ENCODE peak calls at places on chromosomes 7 and 10, in seven cellular contexts. M, U, B, C, D, Z and V are unnamed samples.

GRCh38 chr10:124568858-124569622 is 107.4 kb downstream of the LHPP start:
- DNase-seq in M (no peak), U (no peak), B (no peak), C (no peak), D (no peak), Z (no peak), V (peak)

GRCh38 chr7:151131622-151132293 is 35.7 kb downstream of the GBX1 start:
- DNase-seq in M (no peak), U (no peak), B (no peak), C (no peak), D (no peak), Z (no peak), V (no peak)

GRCh38 chr10:33410096-33410859 is 75.8 kb upstream of the NRP1 start:
- DNase-seq in M (peak), U (no peak), B (no peak), C (no peak), D (no peak), Z (no peak), V (no peak)

GRCh38 chr10:72275351-72276012 is 1.8 kb downstream of the DDIT4 start:
- DNase-seq in M (peak), U (no peak), B (no peak), C (no peak), D (no peak), Z (no peak), V (no peak)

GRCh38 chr7:52009195-52009594 is 692.6 kb upstream of the COBL start:
- DNase-seq in M (no peak), U (no peak), B (no peak), C (peak), D (no peak), Z (no peak), V (no peak)

GRCh38 chr10:70164179-70164578 is 6.1 kb downstream of the SAR1A start:
- DNase-seq in M (no peak), U (no peak), B (no peak), C (no peak), D (no peak), Z (no peak), V (no peak)

GRCh38 chr10:86390337-86391120 is 23.9 kb upstream of the GRID1 start:
- DNase-seq in M (no peak), U (no peak), B (no peak), C (no peak), D (no peak), Z (no peak), V (peak)

GRCh38 chr7:34281260-34281659 is 375.9 kb downstream of the BMPER start:
- DNase-seq in M (no peak), U (peak), B (no peak), C (no peak), D (no peak), Z (no peak), V (no peak)

GRCh38 chr7:121634356-121634755 is 238.2 kb upstream of the FAM3C start:
- DNase-seq in M (no peak), U (peak), B (no peak), C (no peak), D (no peak), Z (no peak), V (no peak)

GRCh38 chr7:27863866-27864265 is 123.9 kb downstream of the TAX1BP1 start:
- DNase-seq in M (peak), U (peak), B (peak), C (no peak), D (no peak), Z (no peak), V (peak)

GRCh38 chr10:100327007-100327700 is 2.9 kb downstream of the PKD2L1 start:
- DNase-seq in M (peak), U (no peak), B (no peak), C (no peak), D (no peak), Z (no peak), V (no peak)

GRCh38 chr7:134421998-134422397 is 36.9 kb downstream of the AKR1B1 start:
- DNase-seq in M (no peak), U (peak), B (no peak), C (no peak), D (no peak), Z (no peak), V (no peak)

GRCh38 chr7:39659356-39660013 is 36.1 kb downstream of the RALA start:
- DNase-seq in M (peak), U (no peak), B (no peak), C (no peak), D (no peak), Z (no peak), V (no peak)

GRCh38 chr7:125253454-125254182 is 324.0 kb upstream of the POT1 start:
- DNase-seq in M (no peak), U (no peak), B (no peak), C (peak), D (no peak), Z (no peak), V (peak)

GRCh38 chr10:80408198-80409085 is at the start of gene PRXL2A:
- DNase-seq in M (no peak), U (peak), B (peak), C (peak), D (peak), Z (peak), V (peak)

GRCh38 chr10:91349381-91349780 is 60.8 kb upstream of the HECTD2 start:
- DNase-seq in M (peak), U (peak), B (no peak), C (peak), D (no peak), Z (no peak), V (peak)

GRCh38 chr10:72831696-72832355 is 61.7 kb upstream of the OIT3 start:
- DNase-seq in M (peak), U (no peak), B (no peak), C (no peak), D (no peak), Z (no peak), V (peak)

GRCh38 chr10:26448706-26449435 is 10.7 kb downstream of the APBB1IP start:
- DNase-seq in M (no peak), U (no peak), B (no peak), C (no peak), D (no peak), Z (no peak), V (no peak)

GRCh38 chr7:73906874-73907273 is 45.9 kb downstream of the TMEM270 start:
- DNase-seq in M (no peak), U (no peak), B (no peak), C (no peak), D (no peak), Z (no peak), V (no peak)

GRCh38 chr7:107396081-107396480 is 73.8 kb upstream of the GPR22 start:
- DNase-seq in M (no peak), U (no peak), B (no peak), C (no peak), D (no peak), Z (no peak), V (no peak)

GRCh38 chr7:107396990-107397389 is 72.9 kb upstream of the GPR22 start:
- DNase-seq in M (no peak), U (no peak), B (no peak), C (no peak), D (no peak), Z (no peak), V (peak)

GRCh38 chr7:107394301-107394700 is 75.6 kb upstream of the GPR22 start:
- DNase-seq in M (no peak), U (no peak), B (no peak), C (peak), D (no peak), Z (no peak), V (no peak)

GRCh38 chr7:107394831-107395230 is 75.0 kb upstream of the GPR22 start:
- DNase-seq in M (peak), U (no peak), B (no peak), C (peak), D (no peak), Z (no peak), V (peak)

DNA sequence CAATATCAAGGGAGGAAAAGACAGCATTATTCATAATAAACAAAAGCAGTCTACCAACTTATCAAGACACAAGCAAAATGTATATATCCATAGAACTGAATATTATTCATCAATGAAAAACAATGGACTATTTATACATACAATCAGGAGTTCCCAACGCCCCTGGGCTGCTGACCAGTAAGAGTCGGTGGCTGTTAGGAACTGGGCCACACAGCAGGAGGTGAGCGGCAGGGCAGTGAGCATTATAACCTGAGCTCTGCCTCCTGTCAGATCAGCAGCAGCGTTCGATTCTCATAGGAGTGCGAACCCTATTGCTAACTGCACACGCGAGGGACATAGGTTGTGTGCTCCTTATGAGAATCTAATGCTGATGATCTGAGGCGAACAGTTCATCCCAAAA is 71.7 kb upstream of the GPR22 start:
- DNase-seq in M (no peak), U (peak), B (no peak), C (no peak), D (no peak), Z (no peak), V (no peak)
- H3K23ac ChIP-seq in M (no peak), U (no peak), B (no peak), C (no peak), D (no peak), Z (no peak), V (no peak)

GRCh38 chr7:20560325-20561180 is 54.9 kb upstream of the ABCB5 start:
- DNase-seq in M (no peak), U (no peak), B (peak), C (no peak), D (no peak), Z (no peak), V (peak)

GRCh38 chr7:20558963-20559716 is 56.3 kb upstream of the ABCB5 start:
- DNase-seq in M (no peak), U (no peak), B (peak), C (no peak), D (no peak), Z (no peak), V (no peak)

GRCh38 chr7:20561466-20561865 is 54.0 kb upstream of the ABCB5 start:
- DNase-seq in M (no peak), U (peak), B (no peak), C (no peak), D (no peak), Z (no peak), V (peak)

GRCh38 chr7:20561908-20562307 is 53.6 kb upstream of the ABCB5 start:
- DNase-seq in M (no peak), U (no peak), B (no peak), C (no peak), D (no peak), Z (no peak), V (no peak)

GRCh38 chr7:20559883-20560282 is 55.6 kb upstream of the ABCB5 start:
- DNase-seq in M (no peak), U (no peak), B (no peak), C (no peak), D (no peak), Z (no peak), V (no peak)
- H3K23ac ChIP-seq in M (no peak), U (no peak), B (no peak), C (no peak), D (no peak), Z (no peak), V (no peak)

DNA sequence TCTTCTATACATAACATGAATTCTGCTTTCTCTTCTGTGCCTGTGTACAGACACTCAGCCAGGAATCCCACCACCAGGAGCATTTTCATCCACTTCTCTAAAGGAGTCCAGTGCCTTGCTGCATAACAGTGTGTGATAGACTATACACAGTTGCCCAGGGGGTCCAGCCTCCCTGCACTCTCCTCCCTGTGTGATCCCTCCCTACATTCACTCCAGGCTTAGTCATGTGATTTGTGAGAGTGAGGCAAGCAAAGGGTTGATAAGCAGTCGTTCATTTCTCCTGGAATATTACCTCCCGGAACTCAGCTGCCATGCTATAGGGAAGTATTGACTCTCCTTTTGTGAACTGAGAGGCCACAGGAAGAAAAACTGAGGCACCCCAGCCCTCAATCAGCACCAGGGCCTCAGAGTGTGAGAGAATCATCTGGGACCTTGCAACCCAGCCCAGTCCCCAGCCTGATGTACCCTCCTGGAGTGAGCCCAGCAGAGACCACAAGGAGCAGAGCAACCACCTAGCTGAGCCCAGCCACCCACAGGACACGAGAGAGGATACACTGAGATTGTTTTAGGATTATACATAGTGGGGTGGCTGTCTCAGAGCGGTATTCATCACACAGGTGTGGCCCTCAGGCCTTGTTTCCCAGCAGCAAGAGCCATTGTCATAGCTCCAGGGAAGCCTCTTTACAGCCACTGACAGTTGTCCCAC is 45.0 kb upstream of the EEPD1 start:
- DNase-seq in M (no peak), U (no peak), B (no peak), C (no peak), D (no peak), Z (no peak), V (no peak)
- H3K23ac ChIP-seq in M (no peak), U (no peak), B (no peak), C (no peak), D (no peak), Z (no peak), V (no peak)

GRCh38 chr7:12833829-12834228 is 146.4 kb downstream of the ARL4A start:
- DNase-seq in M (no peak), U (no peak), B (no peak), C (no peak), D (no peak), Z (no peak), V (no peak)
- H3K23ac ChIP-seq in M (no peak), U (no peak), B (no peak), C (no peak), D (no peak), Z (no peak), V (no peak)

GRCh38 chr10:97365761-97366351 is 31.3 kb upstream of the FRAT2 start:
- DNase-seq in M (no peak), U (no peak), B (no peak), C (no peak), D (no peak), Z (no peak), V (peak)

GRCh38 chr10:97363071-97363470 is 28.5 kb upstream of the FRAT2 start:
- DNase-seq in M (no peak), U (no peak), B (no peak), C (no peak), D (no peak), Z (no peak), V (no peak)

GRCh38 chr10:97358781-97359180 is 24.3 kb upstream of the FRAT2 start:
- DNase-seq in M (no peak), U (no peak), B (no peak), C (no peak), D (no peak), Z (no peak), V (no peak)

GRCh38 chr10:97361050-97361901 is 26.7 kb upstream of the FRAT2 start:
- DNase-seq in M (peak), U (no peak), B (no peak), C (no peak), D (no peak), Z (no peak), V (no peak)

GRCh38 chr10:97362310-97363033 is 27.9 kb upstream of the FRAT2 start:
- DNase-seq in M (no peak), U (no peak), B (no peak), C (no peak), D (no peak), Z (no peak), V (no peak)
- H3K23ac ChIP-seq in M (no peak), U (no peak), B (no peak), C (no peak), D (no peak), Z (no peak), V (no peak)

GRCh38 chr10:98373691-98374090 is 41.3 kb downstream of the PYROXD2 start:
- DNase-seq in M (no peak), U (no peak), B (no peak), C (peak), D (no peak), Z (no peak), V (no peak)
- H3K23ac ChIP-seq in M (no peak), U (no peak), B (no peak), C (no peak), D (no peak), Z (no peak), V (no peak)

GRCh38 chr10:7787857-7788639 is at the start of the genes ATP5F1C and KIN:
- DNase-seq in M (peak), U (peak), B (peak), C (peak), D (peak), Z (peak), V (peak)
- H3K23ac ChIP-seq in M (peak), U (peak), B (no peak), C (no peak), D (peak), Z (no peak), V (no peak)

GRCh38 chr7:44136731-44137130 is 4.4 kb downstream of the MYL7 start:
- DNase-seq in M (no peak), U (no peak), B (no peak), C (no peak), D (no peak), Z (no peak), V (no peak)

GRCh38 chr7:44132039-44132438 is 8.7 kb upstream of the POLD2 start:
- DNase-seq in M (peak), U (peak), B (no peak), C (peak), D (no peak), Z (no peak), V (peak)

GRCh38 chr7:44138698-44139097 is 2.4 kb downstream of the MYL7 start:
- DNase-seq in M (no peak), U (no peak), B (no peak), C (no peak), D (no peak), Z (no peak), V (no peak)

GRCh38 chr7:44133295-44133694 is 7.8 kb downstream of the MYL7 start:
- DNase-seq in M (no peak), U (no peak), B (no peak), C (no peak), D (no peak), Z (no peak), V (no peak)

DNA sequence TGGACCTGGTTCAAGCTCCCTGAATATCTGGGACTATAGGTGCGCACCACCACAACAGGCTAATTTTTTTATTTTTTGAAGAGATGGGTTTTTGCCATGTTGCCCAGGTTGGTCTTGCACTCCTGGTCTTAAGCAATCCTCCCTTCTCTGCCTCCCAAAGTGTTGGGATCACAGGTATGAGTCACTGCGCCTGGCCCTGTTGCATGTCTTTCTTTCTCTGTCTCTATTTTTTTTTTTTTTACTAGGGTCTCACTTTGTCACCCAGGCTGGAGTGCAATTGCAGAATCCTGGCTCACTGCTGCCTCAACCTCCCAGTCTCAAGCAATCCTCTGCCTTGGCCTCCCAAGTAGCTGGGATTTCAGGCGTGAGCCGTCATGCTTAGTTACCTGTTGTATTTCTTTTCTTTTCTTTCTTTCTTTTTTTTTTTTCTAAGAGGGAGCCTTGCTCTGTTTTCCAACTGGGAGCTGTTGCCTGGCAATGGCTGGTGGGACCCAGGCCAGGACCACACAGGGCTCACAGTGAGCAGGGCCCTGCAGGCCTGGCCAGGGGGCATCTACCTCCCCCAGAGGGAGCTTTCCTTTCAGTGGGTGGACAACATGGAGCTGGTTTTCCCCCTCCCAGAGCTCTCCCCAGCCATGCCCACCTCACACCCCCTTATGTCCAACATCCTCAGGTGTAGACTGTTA is 6.0 kb downstream of the MYL7 start:
- DNase-seq in M (no peak), U (no peak), B (no peak), C (no peak), D (no peak), Z (no peak), V (peak)
- H3K23ac ChIP-seq in M (no peak), U (no peak), B (no peak), C (no peak), D (peak), Z (no peak), V (no peak)

DNA sequence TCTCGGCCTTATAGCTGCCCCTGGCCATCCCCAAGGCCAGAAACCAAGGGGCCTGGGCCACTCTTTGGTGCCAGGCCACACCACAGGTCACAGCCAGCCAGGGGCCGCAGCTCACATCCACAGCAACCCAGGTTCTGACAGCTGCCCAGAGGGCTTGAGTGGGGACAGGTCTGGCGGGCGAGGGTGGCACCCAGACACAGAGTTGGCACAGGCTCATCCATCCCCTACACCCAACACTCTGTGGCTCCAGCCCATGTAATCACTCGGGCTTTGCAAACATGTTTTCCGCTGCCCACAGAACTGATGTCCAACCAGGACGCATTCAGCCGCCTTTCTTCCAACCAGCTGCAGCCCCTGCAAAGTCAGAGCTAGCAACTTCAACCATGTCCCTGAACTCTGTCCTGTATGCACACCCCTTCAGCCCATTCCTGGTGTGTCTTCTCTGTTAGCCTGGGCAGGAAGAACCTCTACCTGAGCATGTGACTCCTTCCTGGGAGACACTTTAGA is 57.7 kb upstream of the PPP2R2D start:
- DNase-seq in M (no peak), U (no peak), B (peak), C (no peak), D (no peak), Z (no peak), V (no peak)
- H3K23ac ChIP-seq in M (no peak), U (no peak), B (no peak), C (no peak), D (no peak), Z (no peak), V (no peak)